ENCODE peak calls at places on chromosome 11, in four cellular contexts. I, T, R and M are unnamed samples.
A peak's percentile ranks its signal among the peaks of the same experiment; 100 is the strongest.

GRCh38 chr11:14542384-14542783 is 22.2 kb upstream of the PSMA1 start:
- DNase-seq in T (no peak), I (no peak), R (no peak), M (no peak)

GRCh38 chr11:47837929-47838328 is 10.2 kb downstream of the NUP160 start:
- DNase-seq in I (no peak), R (no peak), T (no peak), M (no peak)

GRCh38 chr11:82969811-82970210 is 68.3 kb downstream of the DDIAS start:
- DNase-seq in T (no peak), R (no peak), I (no peak), M (no peak)

GRCh38 chr11:236774-237767 is at the start of gene PSMD13:
- DNase-seq in R (peak; percentile 90), T (peak; percentile 94), I (peak; percentile 83), M (peak; percentile 85)

GRCh38 chr11:75334402-75334891 is 17.0 kb downstream of the ARRB1 start:
- DNase-seq in I (no peak), R (no peak), T (no peak), M (no peak)

GRCh38 chr11:64787526-64788320 is 9.4 kb upstream of the SF1 start:
- DNase-seq in I (peak; percentile 75), R (no peak), T (peak; percentile 91), M (peak; percentile 79)

GRCh38 chr11:46387919-46388618 is 3.5 kb downstream of the CHRM4 start:
- DNase-seq in I (no peak), R (no peak), T (no peak), M (no peak)

GRCh38 chr11:72985645-72986044 is 156.5 kb downstream of the FCHSD2 start:
- DNase-seq in T (no peak), R (no peak), I (peak; percentile 32), M (no peak)

GRCh38 chr11:13119361-13119760 is 110.2 kb downstream of the RASSF10 start:
- DNase-seq in T (peak; percentile 83), I (no peak), R (no peak), M (no peak)

GRCh38 chr11:34188181-34188580 is 82.8 kb downstream of the NAT10 start:
- DNase-seq in R (no peak), I (no peak), T (no peak), M (no peak)

GRCh38 chr11:97140885-97141494 is 751.2 kb downstream of the JRKL start:
- DNase-seq in T (no peak), I (no peak), R (no peak), M (no peak)

GRCh38 chr11:125168875-125169537 is 4.5 kb downstream of the PKNOX2 start:
- DNase-seq in R (no peak), I (peak; percentile 34), T (no peak), M (no peak)

GRCh38 chr11:47590026-47590861 is 3.8 kb downstream of the FAM180B start:
- DNase-seq in R (no peak), I (no peak), T (no peak), M (no peak)

GRCh38 chr11:14676068-14676467 is 32.5 kb downstream of the PDE3B start:
- DNase-seq in T (no peak), R (no peak), I (no peak), M (no peak)

GRCh38 chr11:99452076-99452475 is 431.3 kb downstream of the CNTN5 start:
- DNase-seq in T (no peak), I (no peak), R (no peak), M (no peak)

GRCh38 chr11:128709402-128709801 is 15.5 kb downstream of the FLI1 start:
- DNase-seq in I (no peak), T (no peak), R (no peak), M (peak; percentile 76)

GRCh38 chr11:46528445-46529085 is 65.3 kb downstream of the AMBRA1 start:
- DNase-seq in I (no peak), R (no peak), T (no peak), M (no peak)

GRCh38 chr11:17563961-17564686 is 17.1 kb downstream of the OTOG start:
- DNase-seq in T (no peak), I (no peak), R (no peak), M (no peak)

GRCh38 chr11:36509265-36509664 is 807 bp downstream of the TRAF6 start:
- DNase-seq in T (no peak), R (no peak), I (no peak), M (no peak)

GRCh38 chr11:34602245-34602644 is 18.6 kb upstream of the EHF start:
- DNase-seq in T (no peak), R (no peak), I (peak; percentile 71), M (no peak)

GRCh38 chr11:63763506-63764200 is 4.9 kb downstream of the ZFTA start:
- DNase-seq in I (peak; percentile 17), T (no peak), R (peak; percentile 40), M (no peak)

GRCh38 chr11:85756401-85757200 is 54.3 kb downstream of the SYTL2 start:
- DNase-seq in T (no peak), R (no peak), I (no peak), M (no peak)

GRCh38 chr11:45278721-45279120 is 7.4 kb downstream of the SYT13 start:
- DNase-seq in R (no peak), T (no peak), I (no peak), M (no peak)

GRCh38 chr11:33514079-33514690 is 186.4 kb downstream of the C11orf91 start:
- DNase-seq in R (no peak), T (no peak), I (no peak), M (no peak)

GRCh38 chr11:15390857-15391256 is 276.1 kb downstream of the INSC start:
- DNase-seq in R (no peak), T (no peak), I (no peak), M (no peak)

GRCh38 chr11:10409207-10409661 is 45.8 kb upstream of the AMPD3 start:
- DNase-seq in T (peak; percentile 87), R (no peak), I (no peak), M (no peak)

GRCh38 chr11:117221775-117222517 is 9.9 kb downstream of the PCSK7 start:
- DNase-seq in T (no peak), I (peak; percentile 61), R (no peak), M (no peak)

GRCh38 chr11:64858467-64859401 is 14.3 kb upstream of the CDC42BPG start:
- DNase-seq in R (peak; percentile 85), T (no peak), I (no peak), M (no peak)

GRCh38 chr11:34466802-34467488 is 28.2 kb downstream of the CAT start:
- DNase-seq in I (no peak), T (no peak), R (no peak), M (no peak)

GRCh38 chr11:14376920-14377319 is 17.9 kb upstream of the RRAS2 start:
- DNase-seq in I (no peak), R (no peak), T (no peak), M (no peak)

GRCh38 chr11:17898782-17899181 is 114.1 kb downstream of the SERGEF start:
- DNase-seq in R (no peak), I (no peak), T (no peak), M (no peak)

GRCh38 chr11:61021661-61022212 is 50.3 kb downstream of the CD6 start:
- DNase-seq in R (no peak), T (no peak), I (peak; percentile 71), M (no peak)

GRCh38 chr11:20308601-20309000 is 54.9 kb upstream of the HTATIP2 start:
- DNase-seq in I (no peak), T (no peak), R (no peak), M (no peak)

GRCh38 chr11:32138902-32139301 is 48.0 kb downstream of the RCN1 start:
- DNase-seq in I (no peak), T (no peak), R (no peak), M (no peak)

GRCh38 chr11:122100222-122101080 is 15.6 kb downstream of the BLID start:
- DNase-seq in R (peak; percentile 60), I (peak; percentile 39), T (no peak), M (peak; percentile 51)
- H3K27ac ChIP-seq in R (peak overlapping the region; percentile 70), I (peak overlapping the region; percentile 84), T (peak overlapping the region; percentile 91), M (peak overlapping the region; percentile 86)

GRCh38 chr11:26823963-26824362 is 102.1 kb upstream of the SLC5A12 start:
- DNase-seq in I (no peak), R (no peak), T (no peak), M (no peak)
- H3K9me3 ChIP-seq in I (peaks cover 21% of the 10 kb centered on the region), R (peaks cover 5% of the 10 kb centered on the region), T (no peaks in the 10 kb centered on the region), M (no peaks in the 10 kb centered on the region)

DNA sequence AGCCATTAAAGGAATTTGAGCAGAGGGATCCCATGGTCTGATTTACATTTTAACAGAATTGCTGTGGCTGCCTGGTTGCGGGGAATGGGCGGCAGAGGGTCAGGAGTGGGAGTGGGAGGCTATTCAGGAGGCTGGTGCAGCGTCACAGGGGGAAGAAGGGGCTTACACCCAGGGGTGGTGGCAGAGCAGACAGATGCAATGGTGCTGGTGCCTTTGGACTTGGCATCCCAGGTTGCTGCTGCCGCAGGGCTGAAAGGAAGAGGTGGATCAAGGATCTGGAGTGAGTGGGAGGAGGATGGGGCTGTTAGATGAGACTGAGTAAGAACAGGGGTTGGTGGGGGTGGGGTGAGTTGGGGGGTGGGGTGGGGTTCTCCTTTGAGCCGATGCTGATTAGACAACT is 38.5 kb downstream of the GRIK4 start:
- DNase-seq in I (no peak), T (no peak), R (no peak), M (no peak)
- H3K27ac ChIP-seq in I (no peak overlapping the region), T (no peak overlapping the region), R (no peak overlapping the region), M (no peak overlapping the region)

GRCh38 chr11:55902308-55902707 is 12.1 kb downstream of the OR5W2 start:
- DNase-seq in T (no peak), R (no peak), I (no peak), M (no peak)
- H3K9me3 ChIP-seq in T (no peaks in the 10 kb centered on the region), R (no peaks in the 10 kb centered on the region), I (no peaks in the 10 kb centered on the region), M (no peaks in the 10 kb centered on the region)

DNA sequence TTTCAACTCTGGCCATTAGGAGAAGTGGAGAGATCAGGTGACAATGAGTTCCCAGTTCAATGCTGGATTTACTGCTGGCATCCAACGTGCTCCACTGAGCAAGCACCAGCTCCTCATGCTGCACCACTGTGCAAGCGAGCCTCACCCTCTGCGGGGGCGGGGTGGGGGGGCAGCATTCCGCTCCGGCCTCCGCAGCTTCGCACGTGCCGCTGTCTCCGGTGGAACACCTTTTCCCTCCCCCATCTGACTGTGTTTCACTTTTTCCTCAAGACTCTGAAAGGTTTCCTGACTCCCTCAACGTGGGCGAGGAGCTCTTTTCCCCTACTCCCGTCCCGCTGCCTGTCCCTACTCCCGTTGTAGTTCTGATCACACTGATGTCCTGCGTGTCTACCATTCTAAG is 835 bp upstream of the RHOD start:
- DNase-seq in I (peak; percentile 43), R (no peak), T (no peak), M (no peak)
- H3K27ac ChIP-seq in I (peak overlapping the region; percentile 85), R (peak overlapping the region; percentile 78), T (no peak overlapping the region), M (no peak overlapping the region)

GRCh38 chr11:114625294-114625693 is 29.7 kb upstream of the NXPE4 start:
- DNase-seq in R (no peak), I (no peak), T (no peak), M (no peak)
- H3K9me3 ChIP-seq in R (no peaks in the 10 kb centered on the region), I (no peaks in the 10 kb centered on the region), T (no peaks in the 10 kb centered on the region), M (no peaks in the 10 kb centered on the region)

GRCh38 chr11:105139669-105140068 is at the start of gene CARD18:
- DNase-seq in T (no peak), R (no peak), I (no peak), M (no peak)
- H3K27ac ChIP-seq in T (no peak within 1 kb of the TSS), R (no peak within 1 kb of the TSS), I (no peak within 1 kb of the TSS), M (no peak within 1 kb of the TSS)

DNA sequence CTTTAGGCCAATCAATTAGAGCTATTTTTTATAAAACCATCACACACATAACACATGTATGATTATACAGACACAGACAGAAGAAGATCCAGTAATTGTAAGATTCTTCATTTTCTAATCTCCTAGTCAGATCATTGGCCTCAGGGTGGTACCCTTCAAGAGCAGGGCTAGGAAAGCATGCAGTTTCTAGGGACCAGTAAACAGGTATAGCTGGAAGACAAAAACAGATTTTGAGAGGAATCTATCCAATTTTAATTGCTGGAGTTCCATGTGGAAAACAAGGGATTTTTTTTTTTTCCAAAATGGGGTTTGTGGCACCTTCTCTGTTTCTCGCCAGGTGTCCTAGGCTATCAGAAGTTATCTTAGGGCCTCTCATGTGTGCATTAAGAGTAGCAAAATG is 29.6 kb downstream of the METTL15 start:
- DNase-seq in I (no peak), R (no peak), T (no peak), M (no peak)
- H3K9me3 ChIP-seq in I (peaks cover 28% of the 10 kb centered on the region), R (peaks cover 9% of the 10 kb centered on the region), T (no peaks in the 10 kb centered on the region), M (peaks cover 11% of the 10 kb centered on the region)